ENCODE peak calls at places on chromosomes 16 and 17, in eight cellular contexts. R is tibial artery; W is stimulated activated CD8-positive, alpha-beta memory T cell treated with anti-CD3 and anti-CD28 coated beads, Interleukin-2, amount 100 ng/mL, for 1 hour; K is omental fat pad; U is EL; C is HL-60; B is ACHN; M is amniotic epithelial cell. X is an unnamed sample.
A peak's percentile ranks its signal among the peaks of the same experiment; 100 is the strongest.

GRCh38 chr17:28661635-28662526 is at the start of the genes SDF2 and SUPT6H:
- DNase-seq in R (peak; percentile 88), W (peak; percentile 89), K (peak; percentile 86), U (peak; percentile 89), C (peak; percentile 70), B (peak; percentile 90), M (peak; percentile 74), X (peak; percentile 63)

GRCh38 chr16:73015612-73016487 is 32.1 kb downstream of the ZFHX3 start:
- DNase-seq in R (no peak), W (no peak), K (no peak), U (no peak), C (peak; percentile 11), B (peak; percentile 60), M (no peak), X (no peak)

GRCh38 chr16:2829501-2830354 is at the start of gene ZG16B:
- DNase-seq in R (no peak), W (no peak), K (no peak), U (no peak), C (peak; percentile 12), B (no peak), M (no peak), X (no peak)

GRCh38 chr16:5971924-5972323 is 874.3 kb upstream of the EEF2KMT start:
- DNase-seq in R (no peak), W (no peak), K (no peak), U (no peak), C (no peak), B (no peak), M (no peak), X (no peak)

GRCh38 chr16:11089504-11090124 is 145.2 kb downstream of the CLEC16A start:
- DNase-seq in R (no peak), W (no peak), K (no peak), U (peak; percentile 63), C (no peak), B (peak; percentile 71), M (peak; percentile 36), X (no peak)

GRCh38 chr17:76833034-76833689 is 35.0 kb upstream of the MGAT5B start:
- DNase-seq in R (no peak), W (no peak), K (no peak), U (no peak), C (no peak), B (no peak), M (no peak), X (no peak)

GRCh38 chr17:1182831-1183578 is 3.2 kb upstream of the ABR start:
- DNase-seq in R (no peak), W (no peak), K (no peak), U (no peak), C (no peak), B (peak; percentile 43), M (no peak), X (no peak)

GRCh38 chr16:3458852-3459361 is 15.4 kb downstream of the NAA60 start:
- DNase-seq in R (no peak), W (no peak), K (no peak), U (peak; percentile 21), C (no peak), B (peak; percentile 84), M (peak; percentile 67), X (no peak)

GRCh38 chr16:10598157-10598556 is 17.8 kb upstream of the EMP2 start:
- DNase-seq in R (peak; percentile 38), W (no peak), K (no peak), U (no peak), C (no peak), B (no peak), M (no peak), X (no peak)

GRCh38 chr17:22286337-22287041 is 594.2 kb downstream of the KCNJ18 start:
- DNase-seq in R (no peak), W (no peak), K (no peak), U (no peak), C (no peak), B (no peak), M (no peak), X (no peak)

GRCh38 chr16:87186440-87186839 is 130.8 kb downstream of the C16orf95 start:
- DNase-seq in R (no peak), W (no peak), K (no peak), U (no peak), C (no peak), B (no peak), M (no peak), X (no peak)

GRCh38 chr16:57565461-57565860 is 23.0 kb downstream of the ADGRG5 start:
- DNase-seq in R (no peak), W (no peak), K (peak; percentile 3), U (no peak), C (no peak), B (no peak), M (no peak), X (no peak)

GRCh38 chr17:29379084-29379811 is 10.9 kb upstream of the TAOK1 start:
- DNase-seq in R (no peak), W (no peak), K (no peak), U (no peak), C (no peak), B (no peak), M (no peak), X (no peak)

GRCh38 chr16:85284138-85284897 is 172.0 kb upstream of the CIBAR2 start:
- DNase-seq in R (no peak), W (no peak), K (no peak), U (no peak), C (no peak), B (no peak), M (no peak), X (no peak)

GRCh38 chr17:38464723-38465419 is 36.6 kb downstream of the ARHGAP23 start:
- DNase-seq in R (peak; percentile 90), W (no peak), K (peak; percentile 50), U (peak; percentile 96), C (no peak), B (peak; percentile 86), M (peak; percentile 94), X (no peak)

GRCh38 chr17:73290399-73291259 is 21.2 kb downstream of the CDC42EP4 start:
- DNase-seq in R (no peak), W (no peak), K (no peak), U (no peak), C (no peak), B (no peak), M (no peak), X (no peak)

GRCh38 chr16:66604376-66605176 is at the start of gene CMTM3:
- DNase-seq in R (peak; percentile 50), W (peak; percentile 53), K (peak; percentile 58), U (peak; percentile 62), C (no peak), B (peak; percentile 80), M (peak; percentile 40), X (no peak)

GRCh38 chr17:48553837-48554236 is 8.9 kb upstream of the HOXB2 start:
- DNase-seq in R (no peak), W (no peak), K (no peak), U (no peak), C (no peak), B (no peak), M (peak; percentile 33), X (no peak)